ENCODE peak calls at places on chromosome 9, in seven cellular contexts. Y is foreskin fibroblast, D is fibroblast of the aortic adventitia, P is upper lobe of left lung, I is sciatic nerve, F is GM04504, B is PC-3. M is an unnamed sample.

GRCh38 chr9:131657456-131657855 is 82.4 kb downstream of the RAPGEF1 start:
- DNase-seq in Y (no peak), D (no peak), P (no peak), I (no peak), F (no peak), B (peak; percentile 53), M (no peak)

GRCh38 chr9:108869092-108869725 is 7.1 kb downstream of the ACTL7A start:
- DNase-seq in Y (peak; percentile 57), D (no peak), P (peak; percentile 34), I (no peak), F (no peak), B (peak; percentile 59), M (no peak)

GRCh38 chr9:116564266-116564793 is 122.8 kb upstream of the TRIM32 start:
- DNase-seq in Y (no peak), D (no peak), P (no peak), I (no peak), F (no peak), B (no peak), M (no peak)

GRCh38 chr9:133160742-133161541 is 2.8 kb downstream of the GBGT1 start:
- DNase-seq in Y (peak; percentile 67), D (peak; percentile 59), P (peak; percentile 84), I (peak; percentile 76), F (no peak), B (peak; percentile 59), M (no peak)

GRCh38 chr9:70484232-70485130 is 70.0 kb upstream of the KLF9 start:
- DNase-seq in Y (peak; percentile 72), D (peak; percentile 92), P (peak; percentile 57), I (no peak), F (peak; percentile 45), B (peak; percentile 53), M (no peak)

GRCh38 chr9:4814913-4815312 is 22.2 kb downstream of the RCL1 start:
- DNase-seq in Y (no peak), D (no peak), P (no peak), I (no peak), F (no peak), B (no peak), M (no peak)

GRCh38 chr9:101388507-101388993 is 3.7 kb upstream of the BAAT start:
- DNase-seq in Y (no peak), D (no peak), P (no peak), I (no peak), F (no peak), B (peak; percentile 21), M (no peak)

GRCh38 chr9:90044263-90044662 is 439.5 kb downstream of the GADD45G start:
- DNase-seq in Y (no peak), D (no peak), P (no peak), I (no peak), F (no peak), B (peak; percentile 14), M (no peak)

GRCh38 chr9:127380479-127380878 is 16.5 kb upstream of the SLC2A8 start:
- DNase-seq in Y (no peak), D (peak; percentile 26), P (no peak), I (no peak), F (no peak), B (no peak), M (no peak)

GRCh38 chr9:130352081-130352480 is 86.5 kb downstream of the HMCN2 start:
- DNase-seq in Y (no peak), D (peak; percentile 49), P (no peak), I (no peak), F (no peak), B (peak; percentile 85), M (no peak)

GRCh38 chr9:112378441-112379176 is 1.3 kb upstream of the HSDL2 start:
- DNase-seq in Y (no peak), D (no peak), P (no peak), I (no peak), F (no peak), B (peak; percentile 38), M (no peak)

GRCh38 chr9:111599092-111599947 is at the start of gene PTGR1:
- DNase-seq in Y (peak; percentile 90), D (peak; percentile 86), P (peak; percentile 85), I (peak; percentile 89), F (peak; percentile 66), B (peak; percentile 72), M (peak; percentile 62)

M was measured in omental fat pad.